ENCODE peak calls at places on chromosomes 7 and 10, in four cellular contexts. D is activated T-cell treated with anti-CD3 and anti-CD28 coated beads, Interleukin-2, amount 50 U/mL, for 48 hours; O is stimulated activated CD4-positive, alpha-beta T cell treated with anti-CD3 and anti-CD28 coated beads, Interleukin-2, amount 100 ng/mL, for 48 hours; F is NCI-H748 treated with DMSO at 0.1 percent for 48 hours. M is an unnamed sample.

GRCh38 chr10:78002541-78003284 is 26.6 kb downstream of the POLR3A start:
- DNase-seq in D (no peak), O (no peak), F (no peak), M (no peak)

GRCh38 chr10:51063659-51064535 is 10.4 kb upstream of the PRKG1 start:
- DNase-seq in D (no peak), O (no peak), F (no peak), M (no peak)

GRCh38 chr10:69816963-69817605 is 15.4 kb downstream of the COL13A1 start:
- DNase-seq in D (no peak), O (no peak), F (no peak), M (no peak)

GRCh38 chr10:101311440-101312067 is 42.4 kb upstream of the BTRC start:
- DNase-seq in D (no peak), O (no peak), F (no peak), M (peak)

GRCh38 chr7:23622469-23622868 is 25.3 kb downstream of the CCDC126 start:
- DNase-seq in D (no peak), O (no peak), F (no peak), M (no peak)

GRCh38 chr10:15172306-15172840 is 3.9 kb upstream of the NMT2 start:
- DNase-seq in D (no peak), O (no peak), F (no peak), M (no peak)

GRCh38 chr7:140079121-140079536 is 16.4 kb upstream of the PARP12 start:
- DNase-seq in D (no peak), O (no peak), F (no peak), M (no peak)

GRCh38 chr10:119191881-119192280 is 13.3 kb upstream of the PRDX3 start:
- DNase-seq in D (no peak), O (no peak), F (no peak), M (no peak)

GRCh38 chr7:17370901-17371550 is 72.6 kb downstream of the AHR start:
- DNase-seq in D (no peak), O (no peak), F (no peak), M (no peak)

GRCh38 chr7:17022915-17023314 is 141.1 kb upstream of the AGR3 start:
- DNase-seq in D (no peak), O (no peak), F (no peak), M (no peak)

GRCh38 chr7:46071076-46071475 is 150.0 kb upstream of the IGFBP3 start:
- DNase-seq in D (no peak), O (no peak), F (no peak), M (no peak)

GRCh38 chr7:116455009-116455408 is 44.5 kb upstream of the CAV2 start:
- DNase-seq in D (no peak), O (no peak), F (no peak), M (no peak)

GRCh38 chr7:22420973-22421635 is 64.2 kb upstream of the RAPGEF5 start:
- DNase-seq in D (no peak), O (no peak), F (peak), M (no peak)

GRCh38 chr10:91103384-91104184 is 116.9 kb upstream of the PCGF5 start:
- DNase-seq in D (no peak), O (no peak), F (no peak), M (no peak)

M was measured in thyroid gland.